ENCODE peak calls at places on chromosomes 12 and 14, in eight cellular contexts. O is tibial nerve, W is heart right ventricle, K is lower lobe of right lung, F is fibroblast of mammary gland, H is type B pancreatic cell, E is astrocyte of the spinal cord, N is GM10248. S is an unnamed sample.

GRCh38 chr12:26524862-26525465 is 308.0 kb downstream of the ITPR2 start:
- DNase-seq in O (no peak), W (no peak), K (no peak), F (peak), H (no peak), E (peak), N (no peak), S (no peak)

GRCh38 chr12:124925117-124925516 is 10.7 kb upstream of the UBC start:
- DNase-seq in O (peak), W (no peak), K (no peak), F (no peak), H (no peak), E (no peak), N (no peak), S (no peak)

GRCh38 chr14:35369701-35370191 is 34.8 kb downstream of the NFKBIA start:
- DNase-seq in O (no peak), W (no peak), K (peak), F (peak), H (no peak), E (peak), N (no peak), S (no peak)

GRCh38 chr12:3262466-3262865 is 185.3 kb downstream of the TSPAN9 start:
- DNase-seq in O (no peak), W (no peak), K (no peak), F (no peak), H (no peak), E (no peak), N (no peak), S (no peak)

GRCh38 chr12:66803972-66804371 is 125.1 kb upstream of the GRIP1 start:
- DNase-seq in O (no peak), W (no peak), K (no peak), F (no peak), H (no peak), E (peak), N (no peak), S (no peak)

GRCh38 chr12:114993202-114993601 is 309.2 kb upstream of the TBX3 start:
- DNase-seq in O (no peak), W (no peak), K (no peak), F (no peak), H (no peak), E (no peak), N (no peak), S (no peak)

GRCh38 chr14:76644875-76645518 is 116.3 kb upstream of the VASH1 start:
- DNase-seq in O (no peak), W (peak), K (no peak), F (peak), H (peak), E (peak), N (peak), S (no peak)

GRCh38 chr14:73460691-73461127 is 2.4 kb upstream of the NUMB start:
- DNase-seq in O (no peak), W (no peak), K (no peak), F (peak), H (no peak), E (peak), N (no peak), S (no peak)

GRCh38 chr14:26596722-26597030 is 1.2 kb downstream of the NOVA1 start:
- DNase-seq in O (no peak), W (no peak), K (no peak), F (peak), H (no peak), E (no peak), N (no peak), S (no peak)

GRCh38 chr12:71766202-71766601 is 11.5 kb downstream of the RAB21 start:
- DNase-seq in O (no peak), W (no peak), K (no peak), F (no peak), H (no peak), E (no peak), N (no peak), S (no peak)

GRCh38 chr12:32589165-32589891 is 89.8 kb upstream of the DNM1L start:
- DNase-seq in O (no peak), W (no peak), K (no peak), F (no peak), H (no peak), E (no peak), N (no peak), S (no peak)

GRCh38 chr14:106436310-106436905 is 910.0 kb downstream of the TMEM121 start:
- DNase-seq in O (no peak), W (peak), K (peak), F (peak), H (no peak), E (no peak), N (peak), S (no peak)

GRCh38 chr12:96434107-96434506 is 33.9 kb upstream of the CDK17 start:
- DNase-seq in O (no peak), W (no peak), K (no peak), F (peak), H (no peak), E (peak), N (peak), S (no peak)

GRCh38 chr12:40647651-40648050 is 44.6 kb upstream of the CNTN1 start:
- DNase-seq in O (no peak), W (no peak), K (no peak), F (peak), H (no peak), E (no peak), N (no peak), S (no peak)

GRCh38 chr14:26841920-26842741 is 244.3 kb upstream of the NOVA1 start:
- DNase-seq in O (peak), W (no peak), K (no peak), F (peak), H (no peak), E (peak), N (no peak), S (no peak)

GRCh38 chr14:20604291-20604690 is 13.1 kb upstream of the RNASE12 start:
- DNase-seq in O (no peak), W (no peak), K (no peak), F (no peak), H (no peak), E (no peak), N (no peak), S (no peak)

GRCh38 chr14:20606902-20607242 is 15.7 kb upstream of the RNASE12 start:
- DNase-seq in O (no peak), W (no peak), K (no peak), F (no peak), H (no peak), E (no peak), N (no peak), S (no peak)

GRCh38 chr14:20607617-20608016 is 16.4 kb upstream of the RNASE12 start:
- DNase-seq in O (no peak), W (no peak), K (no peak), F (no peak), H (no peak), E (no peak), N (no peak), S (no peak)

GRCh38 chr14:20608383-20609095 is 17.4 kb upstream of the RNASE12 start:
- DNase-seq in O (no peak), W (no peak), K (no peak), F (no peak), H (no peak), E (no peak), N (no peak), S (no peak)

GRCh38 chr14:20606190-20606901 is 15.2 kb upstream of the RNASE12 start:
- DNase-seq in O (no peak), W (no peak), K (no peak), F (peak), H (no peak), E (peak), N (no peak), S (no peak)
- TF ChIP-seq CTCF in O (peak), W (peak), K (peak), F (peak), H (peak), E (peak), N (peak), S (no peak)

DNA sequence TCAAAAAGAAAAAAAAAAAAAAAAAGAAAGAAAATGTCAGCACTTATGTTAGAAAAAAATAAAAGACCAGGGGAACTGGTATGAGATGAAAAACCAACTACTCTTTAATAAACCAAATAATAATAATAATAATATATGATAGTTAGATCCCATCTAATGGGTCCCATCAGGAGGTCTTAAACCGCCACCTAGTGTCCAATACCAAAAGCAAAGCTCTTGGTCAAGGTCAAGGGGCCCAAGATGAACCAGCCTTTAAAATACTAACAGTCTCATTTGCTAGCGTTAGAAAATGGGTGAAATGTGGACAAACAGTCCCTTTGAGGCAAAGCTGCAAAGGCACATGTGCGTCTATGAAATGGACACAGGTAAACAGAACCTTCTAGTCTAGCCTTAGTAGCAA is 12.3 kb downstream of the BRAP start:
- DNase-seq in O (no peak), W (no peak), K (no peak), F (peak), H (no peak), E (peak), N (no peak), S (no peak)
- TF ChIP-seq CTCF in O (peak), W (peak), K (no peak), F (peak), H (peak), E (peak), N (peak), S (no peak)

DNA sequence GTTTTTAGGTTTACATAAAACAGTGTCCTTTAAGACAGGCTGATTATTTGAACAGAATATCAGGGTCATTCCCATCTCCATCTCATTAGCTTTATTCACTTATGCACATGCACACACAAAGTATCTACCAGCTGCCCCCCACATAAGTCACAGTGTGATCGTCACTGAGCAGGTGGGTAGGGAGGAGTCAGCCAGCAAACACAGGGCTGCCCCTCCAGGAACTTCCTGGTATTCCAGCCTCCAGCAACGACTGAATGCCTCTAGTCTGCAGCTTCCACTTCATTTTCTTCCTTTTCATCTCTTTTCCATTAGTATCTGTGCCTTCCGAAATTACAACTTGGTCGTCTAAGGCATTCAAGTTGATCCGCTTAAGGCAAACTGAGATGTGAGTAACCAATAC is 48.9 kb upstream of the FOXN3 start:
- DNase-seq in O (no peak), W (no peak), K (no peak), F (no peak), H (no peak), E (no peak), N (no peak), S (no peak)
- TF ChIP-seq CTCF in O (no peak), W (no peak), K (no peak), F (no peak), H (no peak), E (no peak), N (no peak), S (no peak)

GRCh38 chr12:106122004-106122403 is 16.8 kb downstream of the NUAK1 start:
- DNase-seq in O (no peak), W (no peak), K (no peak), F (no peak), H (no peak), E (no peak), N (no peak), S (no peak)
- TF ChIP-seq CTCF in O (no peak), W (no peak), K (no peak), F (no peak), H (no peak), E (no peak), N (no peak), S (no peak)

GRCh38 chr12:1629338-1630080 is 478 bp downstream of the WNT5B start:
- DNase-seq in O (no peak), W (no peak), K (no peak), F (peak), H (no peak), E (no peak), N (peak), S (no peak)
- TF ChIP-seq CTCF in O (no peak), W (no peak), K (no peak), F (no peak), H (no peak), E (peak), N (no peak), S (no peak)

DNA sequence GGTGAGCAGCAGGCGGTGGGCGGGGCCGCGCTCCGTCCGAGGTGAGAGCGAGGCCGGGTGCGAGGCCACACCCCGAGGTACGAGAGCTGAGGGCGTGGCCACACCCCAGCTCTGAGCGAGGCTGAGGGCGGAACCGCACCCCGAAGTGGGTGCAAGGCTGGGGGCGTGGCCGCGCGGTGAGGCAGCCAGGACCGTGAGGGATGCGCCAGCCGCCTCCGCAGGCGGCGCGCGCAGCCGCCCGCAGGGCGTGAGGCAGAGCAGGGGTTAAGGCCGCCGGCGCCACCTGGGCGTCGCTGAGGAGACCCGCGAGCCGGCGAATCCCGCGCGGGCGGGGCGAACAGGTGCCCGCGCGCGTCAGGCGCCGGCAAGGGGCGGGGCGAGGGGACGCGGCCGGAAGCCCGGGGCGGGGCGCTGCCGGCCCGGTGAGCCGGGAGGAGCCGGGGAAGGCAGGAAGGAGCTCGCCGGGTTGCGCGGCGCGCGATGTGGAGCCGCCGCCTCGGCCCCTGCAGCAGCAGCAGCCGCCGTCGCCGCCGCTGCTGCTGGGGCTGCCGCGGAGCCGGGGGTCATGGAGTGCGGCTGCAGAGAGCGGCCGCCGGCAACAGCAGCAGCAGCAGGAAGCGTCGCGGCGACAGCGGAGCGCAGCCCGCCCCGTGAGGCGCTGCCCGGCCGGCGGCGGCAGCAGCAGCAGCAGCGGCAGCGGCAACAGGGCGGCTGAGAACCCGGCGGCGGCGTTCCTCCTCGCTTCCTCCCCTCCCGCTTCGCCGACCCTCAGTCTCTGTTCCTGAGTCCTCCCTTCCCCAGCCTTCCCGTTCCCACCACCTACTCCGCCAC is at the start of gene BICDL1:
- DNase-seq in O (no peak), W (peak), K (peak), F (peak), H (peak), E (peak), N (peak), S (no peak)
- TF ChIP-seq CTCF in O (no peak), W (no peak), K (no peak), F (no peak), H (no peak), E (no peak), N (no peak), S (no peak)

GRCh38 chr12:109387425-109388166 is 39.9 kb downstream of the MYO1H start:
- DNase-seq in O (no peak), W (no peak), K (no peak), F (peak), H (no peak), E (peak), N (peak), S (no peak)

GRCh38 chr12:109388167-109388563 is 40.5 kb downstream of the MYO1H start:
- DNase-seq in O (no peak), W (no peak), K (no peak), F (no peak), H (no peak), E (no peak), N (no peak), S (no peak)

GRCh38 chr12:109383240-109383639 is 35.5 kb downstream of the MYO1H start:
- DNase-seq in O (no peak), W (no peak), K (no peak), F (no peak), H (no peak), E (no peak), N (no peak), S (no peak)

GRCh38 chr12:109386079-109386473 is 38.4 kb downstream of the MYO1H start:
- DNase-seq in O (no peak), W (no peak), K (no peak), F (no peak), H (no peak), E (no peak), N (no peak), S (no peak)

DNA sequence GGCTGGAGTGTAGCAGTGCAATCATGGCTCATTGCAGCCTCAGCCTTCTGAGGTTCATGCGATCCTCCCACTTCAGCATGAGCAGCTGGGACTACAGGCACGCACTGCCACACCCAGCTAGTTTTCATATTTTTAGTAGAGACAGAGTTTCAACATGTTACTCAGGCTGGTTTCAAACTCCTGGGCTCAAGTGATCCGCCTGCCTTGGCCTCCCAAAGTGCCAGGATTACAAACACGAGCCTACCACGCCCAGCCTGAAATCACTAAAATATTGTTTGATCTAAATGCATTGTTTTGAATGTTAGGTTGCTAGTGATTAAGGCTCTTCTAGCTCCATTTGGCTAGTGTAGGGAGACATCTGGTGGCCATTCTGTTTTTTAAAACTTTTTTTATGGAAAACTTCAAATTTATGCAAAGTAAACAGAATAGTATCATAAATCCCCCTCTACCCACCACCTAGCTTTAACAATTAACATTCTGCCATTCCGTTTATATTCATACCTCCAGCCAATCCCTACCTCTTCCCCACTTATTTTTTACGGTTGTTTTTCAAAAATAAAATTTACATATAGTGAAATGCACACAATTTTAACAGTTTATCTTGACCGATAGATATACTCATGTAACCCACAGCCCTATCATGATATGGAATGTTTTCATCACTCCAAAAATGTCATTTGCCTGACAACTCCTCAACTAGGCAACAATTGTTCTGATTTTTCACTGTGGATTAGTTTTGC is 37.8 kb downstream of the MYO1H start:
- DNase-seq in O (no peak), W (no peak), K (peak), F (peak), H (no peak), E (peak), N (peak), S (no peak)
- TF ChIP-seq CTCF in O (peak), W (peak), K (peak), F (peak), H (peak), E (peak), N (peak), S (no peak)

GRCh38 chr12:102024765-102025164 is 37.0 kb downstream of the WASHC3 start:
- DNase-seq in O (no peak), W (no peak), K (no peak), F (no peak), H (no peak), E (no peak), N (no peak), S (no peak)

GRCh38 chr12:102029148-102029547 is 32.6 kb downstream of the WASHC3 start:
- DNase-seq in O (no peak), W (no peak), K (no peak), F (peak), H (no peak), E (no peak), N (no peak), S (no peak)

GRCh38 chr12:102022286-102022685 is 39.5 kb downstream of the WASHC3 start:
- DNase-seq in O (no peak), W (no peak), K (no peak), F (no peak), H (no peak), E (no peak), N (no peak), S (no peak)

GRCh38 chr12:102023343-102023930 is 38.4 kb downstream of the WASHC3 start:
- DNase-seq in O (no peak), W (no peak), K (no peak), F (peak), H (no peak), E (peak), N (no peak), S (no peak)

GRCh38 chr12:102026728-102027127 is 35.1 kb downstream of the WASHC3 start:
- DNase-seq in O (no peak), W (no peak), K (no peak), F (no peak), H (no peak), E (no peak), N (no peak), S (no peak)
- TF ChIP-seq CTCF in O (no peak), W (no peak), K (no peak), F (no peak), H (peak), E (no peak), N (no peak), S (no peak)